ENCODE peak calls at places on chromosomes 16 and 17, in four cellular contexts. X is cardiac fibroblast, O is EH, S is transverse colon. L is an unnamed sample.

GRCh38 chr16:83100679-83101078 is 473.9 kb downstream of the CDH13 start:
- DNase-seq in X (no peak), O (peak), S (no peak), L (peak)

GRCh38 chr16:2535644-2536021 is 2.2 kb upstream of the PDPK1 start:
- DNase-seq in X (peak), O (peak), S (no peak), L (peak)

GRCh38 chr16:47519037-47519436 is 57.9 kb downstream of the PHKB start:
- DNase-seq in X (no peak), O (peak), S (no peak), L (no peak)

GRCh38 chr17:76550712-76551615 is 11.1 kb downstream of the PRCD start:
- DNase-seq in X (peak), O (peak), S (no peak), L (peak)

GRCh38 chr17:7045492-7046126 is 1.7 kb upstream of the SLC16A11 start:
- DNase-seq in X (peak), O (peak), S (peak), L (peak)

GRCh38 chr17:34913001-34913400 is 48.3 kb downstream of the CCT6B start:
- DNase-seq in X (no peak), O (no peak), S (no peak), L (no peak)

GRCh38 chr17:61904094-61904710 is 23.6 kb downstream of the INTS2 start:
- DNase-seq in X (no peak), O (no peak), S (peak), L (no peak)

GRCh38 chr17:31880311-31880710 is 21.2 kb downstream of the UTP6 start:
- DNase-seq in X (no peak), O (no peak), S (no peak), L (no peak)

GRCh38 chr17:48307814-48308411 is 122.1 kb downstream of the SKAP1 start:
- DNase-seq in X (peak), O (peak), S (peak), L (peak)

GRCh38 chr17:83052241-83052564 is 27.2 kb upstream of the METRNL start:
- DNase-seq in X (no peak), O (no peak), S (no peak), L (no peak)

GRCh38 chr16:23296994-23297393 is 5.1 kb upstream of the SCNN1B start:
- DNase-seq in X (no peak), O (no peak), S (peak), L (no peak)

GRCh38 chr17:73722163-73722562 is 77.9 kb upstream of the SDK2 start:
- DNase-seq in X (no peak), O (no peak), S (no peak), L (no peak)

GRCh38 chr17:47719411-47720152 is 13.5 kb upstream of the TBX21 start:
- DNase-seq in X (no peak), O (peak), S (no peak), L (peak)

GRCh38 chr16:89037261-89038152 is 56.1 kb upstream of the ACSF3 start:
- DNase-seq in X (peak), O (peak), S (no peak), L (peak)

GRCh38 chr17:43734376-43734775 is 24.2 kb downstream of the SOST start:
- DNase-seq in X (peak), O (peak), S (no peak), L (peak)

GRCh38 chr16:82302007-82302733 is 132.1 kb upstream of the MPHOSPH6 start:
- DNase-seq in X (no peak), O (no peak), S (no peak), L (no peak)

GRCh38 chr17:37088459-37088858 is 139.7 kb downstream of the AATF start:
- DNase-seq in X (no peak), O (no peak), S (no peak), L (peak)

GRCh38 chr16:87206646-87207451 is 110.3 kb downstream of the C16orf95 start:
- DNase-seq in X (peak), O (peak), S (no peak), L (peak)

GRCh38 chr16:66516172-66516807 is 33.6 kb downstream of the TK2 start:
- DNase-seq in X (no peak), O (no peak), S (no peak), L (no peak)

GRCh38 chr16:31402687-31403086 is 9.6 kb downstream of the ITGAD start:
- DNase-seq in X (no peak), O (peak), S (no peak), L (peak)

GRCh38 chr17:66714046-66715023 is 120.6 kb upstream of the CACNG5 start:
- DNase-seq in X (no peak), O (no peak), S (no peak), L (no peak)

GRCh38 chr17:50440172-50440837 is 14.3 kb downstream of the ACSF2 start:
- DNase-seq in X (no peak), O (no peak), S (peak), L (no peak)

GRCh38 chr16:2212362-2213324 is 2.0 kb upstream of the BRICD5 start:
- DNase-seq in X (no peak), O (peak), S (no peak), L (no peak)

GRCh38 chr16:1793578-1794220 is at the start of gene IGFALS:
- DNase-seq in X (no peak), O (no peak), S (no peak), L (no peak)

GRCh38 chr16:87064731-87065720 is 252.2 kb downstream of the C16orf95 start:
- DNase-seq in X (no peak), O (no peak), S (no peak), L (peak)

GRCh38 chr16:1545044-1545736 is 11.7 kb downstream of the TMEM204 start:
- DNase-seq in X (no peak), O (no peak), S (no peak), L (no peak)

GRCh38 chr17:16129441-16129840 is 85.9 kb downstream of the NCOR1 start:
- DNase-seq in X (no peak), O (no peak), S (no peak), L (no peak)

GRCh38 chr16:51573191-51573590 is 422.1 kb upstream of the SALL1 start:
- DNase-seq in X (no peak), O (no peak), S (no peak), L (no peak)

GRCh38 chr16:88710556-88710955 is 4.3 kb downstream of the CTU2 start:
- DNase-seq in X (no peak), O (no peak), S (no peak), L (no peak)

GRCh38 chr17:30291571-30292489 is at the start of gene BLMH:
- DNase-seq in X (peak), O (peak), S (peak), L (peak)

GRCh38 chr16:86016201-86016965 is 117.4 kb downstream of the IRF8 start:
- DNase-seq in X (peak), O (peak), S (peak), L (peak)

GRCh38 chr16:27489906-27490305 is 59.8 kb downstream of the GTF3C1 start:
- DNase-seq in X (no peak), O (no peak), S (no peak), L (no peak)

GRCh38 chr16:57061084-57061905 is 31.1 kb upstream of the CPNE2 start:
- DNase-seq in X (peak), O (peak), S (peak), L (peak)

GRCh38 chr17:37493249-37494027 is 3.7 kb downstream of the DUSP14 start:
- DNase-seq in X (peak), O (peak), S (no peak), L (peak)

GRCh38 chr16:12627394-12627793 is 176.3 kb downstream of the CPPED1 start:
- DNase-seq in X (no peak), O (no peak), S (no peak), L (no peak)

GRCh38 chr17:66777689-66778225 is 57.2 kb upstream of the CACNG5 start:
- DNase-seq in X (peak), O (peak), S (no peak), L (peak)

GRCh38 chr16:55668337-55669281 is 12.8 kb downstream of the SLC6A2 start:
- DNase-seq in X (peak), O (peak), S (no peak), L (no peak)